ENCODE peak calls at places on chromosomes 12 and 14, in four cellular contexts. E is activated CD4-positive, alpha-beta T cell treated with anti-CD3 and anti-CD28 coated beads, Interleukin-2, amount 50 U/mL, for 48 hours; R is omental fat pad; Z is lower leg skin. L is an unnamed sample.

GRCh38 chr12:103846415-103846814 is 5.4 kb upstream of the NT5DC3 start:
- DNase-seq in E (no peak), R (no peak), Z (no peak), L (no peak)

GRCh38 chr14:104399432-104400155 is 180.0 kb upstream of the C14orf180 start:
- DNase-seq in E (no peak), R (no peak), Z (peak), L (no peak)

GRCh38 chr12:3342051-3342450 is 149.0 kb upstream of the PRMT8 start:
- DNase-seq in E (no peak), R (no peak), Z (no peak), L (no peak)

GRCh38 chr12:57456145-57456700 is 1.1 kb downstream of the INHBE start:
- DNase-seq in E (peak), R (no peak), Z (no peak), L (peak)

GRCh38 chr12:129193263-129193871 is 340.1 kb downstream of the GLT1D1 start:
- DNase-seq in E (peak), R (no peak), Z (no peak), L (no peak)

GRCh38 chr12:43482311-43483085 is 69.5 kb downstream of the ADAMTS20 start:
- DNase-seq in E (no peak), R (no peak), Z (no peak), L (no peak)

GRCh38 chr12:114638790-114639435 is 45.1 kb downstream of the TBX3 start:
- DNase-seq in E (no peak), R (no peak), Z (no peak), L (no peak)

GRCh38 chr12:44972746-44973421 is 78.0 kb downstream of the DBX2 start:
- DNase-seq in E (no peak), R (no peak), Z (no peak), L (no peak)

GRCh38 chr12:2295941-2296461 is 243.2 kb downstream of the CACNA1C start:
- DNase-seq in E (no peak), R (no peak), Z (no peak), L (no peak)

GRCh38 chr12:75739916-75740315 is 228.5 kb upstream of the KRR1 start:
- DNase-seq in E (no peak), R (no peak), Z (no peak), L (no peak)

GRCh38 chr12:4918950-4919660 is 9.4 kb downstream of the KCNA1 start:
- DNase-seq in E (no peak), R (no peak), Z (no peak), L (no peak)

GRCh38 chr14:50260511-50260910 is 29.1 kb upstream of the SOS2 start:
- DNase-seq in E (no peak), R (no peak), Z (no peak), L (peak)

GRCh38 chr14:86510503-86510902 is 980.6 kb downstream of the FLRT2 start:
- DNase-seq in E (no peak), R (no peak), Z (no peak), L (no peak)

GRCh38 chr14:100534528-100535286 is 52.5 kb downstream of the BEGAIN start:
- DNase-seq in E (no peak), R (peak), Z (peak), L (peak)

GRCh38 chr12:108193493-108193892 is 64.4 kb downstream of the WSCD2 start:
- DNase-seq in E (no peak), R (no peak), Z (no peak), L (no peak)

GRCh38 chr14:102272392-102272791 is 32.6 kb downstream of the MOK start:
- DNase-seq in E (no peak), R (no peak), Z (no peak), L (no peak)

GRCh38 chr12:34393086-34393820 is 371.0 kb downstream of the ALG10 start:
- DNase-seq in E (no peak), R (no peak), Z (peak), L (no peak)

GRCh38 chr12:6426882-6427671 is 17.7 kb upstream of the CD27 start:
- DNase-seq in E (peak), R (no peak), Z (peak), L (peak)

GRCh38 chr14:69260979-69261605 is 1.1 kb downstream of the GALNT16 start:
- DNase-seq in E (peak), R (no peak), Z (peak), L (peak)

GRCh38 chr12:46371718-46372130 is 849 bp downstream of the SLC38A2 start:
- DNase-seq in E (no peak), R (no peak), Z (peak), L (peak)

GRCh38 chr12:79818856-79819255 is 116.0 kb downstream of the PPP1R12A start:
- DNase-seq in E (no peak), R (no peak), Z (no peak), L (no peak)

GRCh38 chr12:105820407-105821140 is 318.2 kb downstream of the NUAK1 start:
- DNase-seq in E (no peak), R (no peak), Z (peak), L (no peak)

GRCh38 chr12:51381226-51382079 is 9.8 kb downstream of the GALNT6 start:
- DNase-seq in E (no peak), R (no peak), Z (no peak), L (no peak)

GRCh38 chr14:104933721-104934379 is 9.2 kb downstream of the PLD4 start:
- DNase-seq in E (no peak), R (no peak), Z (peak), L (no peak)

GRCh38 chr14:101183376-101184103 is 280.0 kb upstream of the RTL1 start:
- DNase-seq in E (no peak), R (peak), Z (peak), L (no peak)

GRCh38 chr14:31834616-31835015 is 242.5 kb upstream of the ARHGAP5 start:
- DNase-seq in E (no peak), R (no peak), Z (no peak), L (no peak)

L was measured in activated naive CD4-positive, alpha-beta T cell treated with Interleukin-2 at 50 U/mL for 16 hours.